ENCODE peak calls at places on chromosomes 3 and 15, in five cellular contexts. G, X, Y, M and Q are unnamed samples.
A peak's percentile ranks its signal among the peaks of the same experiment; 100 is the strongest.

GRCh38 chr3:43870110-43870509 is 179.4 kb downstream of the ABHD5 start:
- DNase-seq in G (no peak), Y (no peak), X (no peak), M (no peak), Q (no peak)

GRCh38 chr3:72335458-72336050 is 512.7 kb downstream of the SHQ1 start:
- DNase-seq in X (no peak), G (no peak), Y (no peak), M (no peak), Q (no peak)

GRCh38 chr3:187085933-187086332 is 53.4 kb downstream of the RPL39L start:
- DNase-seq in M (no peak), Y (no peak), G (no peak), X (no peak), Q (no peak)

GRCh38 chr3:147701195-147701594 is 292.0 kb downstream of the ZIC1 start:
- DNase-seq in X (no peak), G (no peak), M (no peak), Y (no peak), Q (no peak)

GRCh38 chr3:147210676-147211075 is 195.7 kb downstream of the ZIC4 start:
- DNase-seq in Y (no peak), X (no peak), M (no peak), G (no peak), Q (no peak)

GRCh38 chr15:38810686-38811085 is 246.1 kb upstream of the RASGRP1 start:
- DNase-seq in G (no peak), M (no peak), X (no peak), Y (no peak), Q (no peak)

GRCh38 chr15:79453446-79453845 is 21.3 kb downstream of the MINAR1 start:
- DNase-seq in G (no peak), M (no peak), Y (no peak), X (no peak), Q (no peak)

GRCh38 chr3:149016669-149017541 is 25.6 kb downstream of the GYG1 start:
- DNase-seq in G (no peak), X (no peak), Y (no peak), M (no peak), Q (no peak)

GRCh38 chr3:12807960-12808359 is 11.5 kb downstream of the CAND2 start:
- DNase-seq in Y (no peak), G (no peak), M (no peak), X (no peak), Q (no peak)

GRCh38 chr15:30991301-30992072 is at the start of gene MTMR10:
- DNase-seq in X (peak; percentile 88), G (peak; percentile 68), M (peak; percentile 88), Y (peak; percentile 86), Q (peak; percentile 67)

GRCh38 chr15:79820176-79820575 is 76.6 kb downstream of the MTHFS start:
- DNase-seq in G (no peak), M (no peak), X (no peak), Y (no peak), Q (no peak)

GRCh38 chr15:48285329-48286214 is 45.7 kb upstream of the DUT start:
- DNase-seq in G (peak; percentile 65), X (no peak), Y (no peak), M (peak; percentile 78), Q (peak; percentile 69)

GRCh38 chr3:52809821-52810377 is 15.3 kb downstream of the ITIH3 start:
- DNase-seq in Y (no peak), M (no peak), G (no peak), X (no peak), Q (peak; percentile 20)

GRCh38 chr3:58355174-58355573 is 22.5 kb downstream of the PXK start:
- DNase-seq in G (no peak), M (no peak), Y (no peak), X (no peak), Q (no peak)

GRCh38 chr15:86558252-86558651 is 478.6 kb downstream of the AGBL1 start:
- DNase-seq in X (no peak), G (no peak), M (no peak), Y (no peak), Q (no peak)

GRCh38 chr15:69751575-69751974 is 299.0 kb downstream of the RPLP1 start:
- DNase-seq in G (no peak), Y (no peak), M (no peak), X (no peak), Q (no peak)

GRCh38 chr3:110292102-110292501 is 779.5 kb upstream of the NECTIN3 start:
- DNase-seq in M (no peak), X (no peak), Y (no peak), G (no peak), Q (no peak)

GRCh38 chr15:69305204-69305931 is 6.7 kb downstream of the PAQR5 start:
- DNase-seq in G (no peak), X (peak; percentile 74), Y (no peak), M (no peak), Q (no peak)

GRCh38 chr15:96947830-96948229 is 617.3 kb downstream of the NR2F2 start:
- DNase-seq in Y (no peak), G (peak; percentile 38), X (no peak), M (peak; percentile 77), Q (no peak)

GRCh38 chr3:174951498-174951897 is 92.4 kb downstream of the NAALADL2 start:
- DNase-seq in M (no peak), X (no peak), Y (no peak), G (no peak), Q (no peak)

GRCh38 chr15:95825198-95825597 is 505.3 kb upstream of the NR2F2 start:
- DNase-seq in Y (no peak), X (no peak), G (no peak), M (no peak), Q (no peak)

GRCh38 chr3:131083190-131083863 is 56.6 kb downstream of the NEK11 start:
- DNase-seq in M (peak; percentile 51), Y (no peak), G (no peak), X (no peak), Q (no peak)

GRCh38 chr3:52221141-52221562 is 4.3 kb downstream of the TLR9 start:
- DNase-seq in M (no peak), Y (no peak), X (no peak), G (no peak), Q (no peak)

GRCh38 chr3:184911570-184911969 is 99.6 kb downstream of the VPS8 start:
- DNase-seq in Y (no peak), G (no peak), M (no peak), X (no peak), Q (no peak)

GRCh38 chr3:74897006-74897405 is 282.5 kb upstream of the CNTN3 start:
- DNase-seq in Y (no peak), X (no peak), M (peak; percentile 23), G (no peak), Q (no peak)

GRCh38 chr3:24679429-24679828 is 184.8 kb upstream of the THRB start:
- DNase-seq in G (no peak), X (no peak), Y (no peak), M (no peak), Q (no peak)

GRCh38 chr3:24288538-24289236 is 206.0 kb downstream of the THRB start:
- DNase-seq in X (no peak), G (no peak), Y (no peak), M (no peak), Q (no peak)

GRCh38 chr15:97521894-97522293 is 438.6 kb upstream of the ARRDC4 start:
- DNase-seq in X (no peak), G (peak; percentile 4), M (peak; percentile 61), Y (no peak), Q (no peak)

GRCh38 chr15:33396457-33396856 is 85.7 kb downstream of the RYR3 start:
- DNase-seq in G (no peak), X (no peak), Y (no peak), M (no peak), Q (no peak)

GRCh38 chr3:123818324-123818920 is 65.7 kb downstream of the MYLK start:
- DNase-seq in X (no peak), Y (no peak), G (no peak), M (no peak), Q (no peak)

GRCh38 chr15:100713163-100713867 is 110.9 kb downstream of the ASB7 start:
- DNase-seq in Y (no peak), G (no peak), X (no peak), M (no peak), Q (no peak)

GRCh38 chr15:100710213-100710612 is 107.8 kb downstream of the ASB7 start:
- DNase-seq in Y (no peak), X (no peak), G (no peak), M (no peak), Q (no peak)

GRCh38 chr15:100712226-100712625 is 109.8 kb downstream of the ASB7 start:
- DNase-seq in M (no peak), Y (no peak), G (no peak), X (no peak), Q (no peak)

GRCh38 chr15:100710744-100711478 is 108.5 kb downstream of the ASB7 start:
- DNase-seq in Y (no peak), G (no peak), M (no peak), X (no peak), Q (no peak)

DNA sequence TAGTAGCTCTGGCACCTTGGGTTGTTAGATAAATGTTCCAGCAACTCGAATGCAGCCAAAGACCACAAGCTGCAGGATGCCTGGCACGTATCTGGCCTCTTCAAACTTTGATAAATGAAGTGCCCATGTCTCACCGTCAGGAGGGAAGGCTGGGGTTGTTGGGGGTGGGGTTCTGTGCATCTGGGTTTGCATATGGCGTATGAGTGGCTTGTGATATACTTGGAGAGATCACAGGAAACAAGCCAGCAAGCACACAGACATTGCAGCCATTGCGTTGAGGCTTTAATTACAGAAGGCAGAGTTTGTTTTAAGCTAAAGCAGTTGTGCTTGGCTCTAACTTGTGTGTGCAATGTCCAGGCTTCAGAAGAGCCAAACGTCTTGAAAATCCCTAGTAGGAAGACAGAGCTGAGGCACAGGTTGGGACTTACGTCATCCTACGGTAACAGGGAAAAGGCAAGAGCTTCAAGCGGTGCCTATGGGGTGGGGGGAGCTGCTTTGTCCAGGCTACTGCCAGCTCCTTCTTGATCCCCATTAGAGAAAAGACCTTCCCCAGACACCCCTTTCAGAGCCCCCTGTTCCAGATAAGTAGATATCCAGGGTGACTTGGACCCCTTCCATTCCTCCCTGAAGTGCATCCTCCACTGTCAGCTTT is 109.2 kb downstream of the ASB7 start:
- DNase-seq in Y (no peak), M (peak; percentile 52), G (no peak), X (no peak), Q (no peak)
- H3K27ac ChIP-seq in Y (no peak overlapping the region), M (no peak overlapping the region), G (no peak overlapping the region), X (no peak overlapping the region), Q (no peak overlapping the region)

GRCh38 chr15:53910852-53911251 is 67.4 kb upstream of the UNC13C start:
- DNase-seq in M (no peak), Y (no peak), G (no peak), X (no peak), Q (no peak)

GRCh38 chr15:53910236-53910849 is 67.9 kb upstream of the UNC13C start:
- DNase-seq in M (no peak), G (no peak), Y (no peak), X (no peak), Q (no peak)
- H3K4me3 ChIP-seq in M (no peak overlapping the region), G (no peak overlapping the region), Y (no peak overlapping the region), X (peak overlapping the region; percentile 1), Q (no peak overlapping the region)

GRCh38 chr15:27679621-27680521 is 419.2 kb downstream of the OCA2 start:
- DNase-seq in M (peak; percentile 46), Y (no peak), X (no peak), G (no peak), Q (no peak)
- H3K9me3 ChIP-seq in M (no peaks in the 10 kb centered on the region), Y (no peaks in the 10 kb centered on the region), X (no peaks in the 10 kb centered on the region), G (no peaks in the 10 kb centered on the region), Q (no peaks in the 10 kb centered on the region)

GRCh38 chr3:11095932-11096265 is 58.4 kb upstream of the HRH1 start:
- DNase-seq in X (no peak), Y (no peak), G (no peak), M (no peak), Q (no peak)
- H3K27ac ChIP-seq in X (no peak overlapping the region), Y (no peak overlapping the region), G (no peak overlapping the region), M (no peak overlapping the region), Q (no peak overlapping the region)

GRCh38 chr3:48656061-48656840 is 6.4 kb downstream of the CELSR3 start:
- DNase-seq in G (peak; percentile 89), M (peak; percentile 88), Y (peak; percentile 89), X (peak; percentile 93), Q (peak; percentile 89)
- H3K4me3 ChIP-seq in G (no peak overlapping the region), M (peak overlapping the region; percentile 29), Y (peak overlapping the region; percentile 83), X (peak overlapping the region; percentile 74), Q (no peak overlapping the region)